ENCODE peak calls at places on chromosome 14, in ten cellular contexts. Z is endothelial cell; L is A673; S is anterior cingulate cortex; M is caudate nucleus; E is left ventricle myocardium inferior; O is NCI-H1105 treated with DMSO at 0.1 percent for 48 hours; K is Calu3; C is CD8-positive, alpha-beta memory T cell; T is ELR. V is an unnamed sample.

GRCh38 chr14:74829238-74829637 is 46.7 kb downstream of the PROX2 start:
- DNase-seq in Z (no peak), L (no peak), S (no peak), M (no peak), E (no peak), O (no peak), K (no peak), C (no peak), T (no peak), V (no peak)

GRCh38 chr14:37150414-37150813 is 22.0 kb downstream of the SLC25A21 start:
- DNase-seq in Z (no peak), L (peak), S (no peak), M (no peak), E (no peak), O (peak), K (peak), C (no peak), T (peak), V (peak)

GRCh38 chr14:22781606-22782000 is 15.1 kb downstream of the OXA1L start:
- DNase-seq in Z (no peak), L (peak), S (no peak), M (no peak), E (no peak), O (no peak), K (no peak), C (no peak), T (peak), V (peak)

GRCh38 chr14:103563089-103563620 is 395 bp downstream of the COA8 start:
- DNase-seq in Z (peak), L (no peak), S (no peak), M (no peak), E (no peak), O (no peak), K (no peak), C (no peak), T (peak), V (peak)

GRCh38 chr14:25014440-25014839 is 35.5 kb downstream of the STXBP6 start:
- DNase-seq in Z (no peak), L (no peak), S (no peak), M (no peak), E (no peak), O (no peak), K (no peak), C (no peak), T (no peak), V (no peak)

GRCh38 chr14:59695198-59695597 is 118.6 kb upstream of the CCDC175 start:
- DNase-seq in Z (no peak), L (no peak), S (no peak), M (no peak), E (no peak), O (no peak), K (no peak), C (no peak), T (no peak), V (no peak)

GRCh38 chr14:92408186-92408585 is 85.2 kb downstream of the SLC24A4 start:
- DNase-seq in Z (no peak), L (no peak), S (no peak), M (no peak), E (no peak), O (peak), K (no peak), C (no peak), T (peak), V (peak)

GRCh38 chr14:23126548-23127278 is 7.7 kb upstream of the CEBPE start:
- DNase-seq in Z (no peak), L (no peak), S (no peak), M (no peak), E (no peak), O (no peak), K (no peak), C (no peak), T (no peak), V (no peak)

GRCh38 chr14:92317511-92317910 is 5.5 kb upstream of the SLC24A4 start:
- DNase-seq in Z (no peak), L (no peak), S (no peak), M (no peak), E (no peak), O (no peak), K (no peak), C (no peak), T (peak), V (no peak)

GRCh38 chr14:95730126-95730525 is 16.2 kb upstream of the TCL1A start:
- DNase-seq in Z (no peak), L (no peak), S (no peak), M (no peak), E (no peak), O (no peak), K (no peak), C (no peak), T (no peak), V (no peak)

GRCh38 chr14:26841920-26842741 is 244.3 kb upstream of the NOVA1 start:
- DNase-seq in Z (no peak), L (peak), S (no peak), M (no peak), E (no peak), O (no peak), K (peak), C (no peak), T (peak), V (peak)

GRCh38 chr14:99513946-99514551 is 32.8 kb downstream of the CCNK start:
- DNase-seq in Z (no peak), L (no peak), S (no peak), M (no peak), E (no peak), O (no peak), K (no peak), C (no peak), T (no peak), V (no peak)

GRCh38 chr14:50520947-50521815 is 11.2 kb downstream of the MAP4K5 start:
- DNase-seq in Z (no peak), L (peak), S (no peak), M (no peak), E (no peak), O (no peak), K (peak), C (no peak), T (peak), V (peak)

GRCh38 chr14:70685480-70686197 is 43.9 kb downstream of the TTC9 start:
- DNase-seq in Z (no peak), L (no peak), S (no peak), M (no peak), E (no peak), O (no peak), K (no peak), C (no peak), T (no peak), V (no peak)

GRCh38 chr14:100842799-100843198 is 16.9 kb downstream of the MEG3 start:
- DNase-seq in Z (no peak), L (no peak), S (no peak), M (no peak), E (no peak), O (no peak), K (no peak), C (no peak), T (peak), V (no peak)

GRCh38 chr14:30620178-30620577 is 1.9 kb upstream of the SCFD1 start:
- DNase-seq in Z (no peak), L (peak), S (no peak), M (no peak), E (no peak), O (no peak), K (no peak), C (no peak), T (peak), V (peak)

GRCh38 chr14:71244341-71244740 is 337.1 kb downstream of the PCNX1 start:
- DNase-seq in Z (no peak), L (no peak), S (no peak), M (no peak), E (no peak), O (no peak), K (no peak), C (no peak), T (no peak), V (no peak)

GRCh38 chr14:73422515-73422914 is 35.8 kb downstream of the NUMB start:
- DNase-seq in Z (no peak), L (no peak), S (no peak), M (no peak), E (no peak), O (no peak), K (no peak), C (no peak), T (no peak), V (peak)

GRCh38 chr14:41609704-41610183 is 3.1 kb downstream of the LRFN5 start:
- DNase-seq in Z (peak), L (peak), S (peak), M (peak), E (peak), O (peak), K (no peak), C (no peak), T (peak), V (peak)

GRCh38 chr14:75450381-75451276 is 22.8 kb downstream of the JDP2 start:
- DNase-seq in Z (no peak), L (no peak), S (no peak), M (no peak), E (peak), O (no peak), K (peak), C (no peak), T (peak), V (peak)

GRCh38 chr14:77151245-77151644 is 9.7 kb upstream of the ZDHHC22 start:
- DNase-seq in Z (peak), L (peak), S (no peak), M (no peak), E (no peak), O (peak), K (peak), C (no peak), T (peak), V (peak)

GRCh38 chr14:38073641-38074040 is 134.1 kb upstream of the SSTR1 start:
- DNase-seq in Z (no peak), L (no peak), S (no peak), M (no peak), E (no peak), O (no peak), K (no peak), C (no peak), T (peak), V (peak)

GRCh38 chr14:37230551-37231194 is 32.9 kb downstream of the MIPOL1 start:
- DNase-seq in Z (peak), L (peak), S (no peak), M (no peak), E (no peak), O (peak), K (peak), C (peak), T (peak), V (peak)

GRCh38 chr14:104552738-104553125 is 26.8 kb upstream of the C14orf180 start:
- DNase-seq in Z (no peak), L (no peak), S (no peak), M (no peak), E (no peak), O (no peak), K (no peak), C (no peak), T (no peak), V (no peak)

GRCh38 chr14:61812347-61813100 is 50.3 kb downstream of the SNAPC1 start:
- DNase-seq in Z (peak), L (no peak), S (no peak), M (no peak), E (no peak), O (peak), K (peak), C (peak), T (peak), V (no peak)

GRCh38 chr14:52873694-52874093 is 77.2 kb downstream of the FERMT2 start:
- DNase-seq in Z (no peak), L (peak), S (no peak), M (no peak), E (no peak), O (no peak), K (no peak), C (no peak), T (peak), V (no peak)

GRCh38 chr14:20986811-20987210 is 3.0 kb upstream of the METTL17 start:
- DNase-seq in Z (no peak), L (peak), S (no peak), M (no peak), E (no peak), O (no peak), K (peak), C (no peak), T (peak), V (no peak)

GRCh38 chr14:75200451-75200850 is 24.0 kb upstream of the TMED10 start:
- DNase-seq in Z (no peak), L (no peak), S (no peak), M (no peak), E (no peak), O (peak), K (peak), C (no peak), T (no peak), V (peak)

GRCh38 chr14:37406095-37406494 is 189.0 kb downstream of the FOXA1 start:
- DNase-seq in Z (no peak), L (no peak), S (no peak), M (no peak), E (no peak), O (peak), K (no peak), C (no peak), T (no peak), V (no peak)

GRCh38 chr14:52399886-52400599 is 85.9 kb downstream of the PTGER2 start:
- DNase-seq in Z (no peak), L (peak), S (no peak), M (no peak), E (no peak), O (no peak), K (no peak), C (no peak), T (peak), V (no peak)

GRCh38 chr14:36070056-36071043 is 106.2 kb downstream of the PTCSC3 start:
- DNase-seq in Z (peak), L (peak), S (peak), M (peak), E (peak), O (peak), K (peak), C (no peak), T (peak), V (peak)

GRCh38 chr14:76997257-76997970 is 31.1 kb downstream of the IRF2BPL start:
- DNase-seq in Z (no peak), L (no peak), S (no peak), M (no peak), E (no peak), O (no peak), K (no peak), C (no peak), T (peak), V (no peak)

GRCh38 chr14:55930016-55930784 is 188.0 kb upstream of the PELI2 start:
- DNase-seq in Z (no peak), L (no peak), S (no peak), M (no peak), E (no peak), O (no peak), K (no peak), C (no peak), T (no peak), V (no peak)

GRCh38 chr14:58571256-58571655 is 66.5 kb upstream of the DACT1 start:
- DNase-seq in Z (no peak), L (no peak), S (no peak), M (no peak), E (no peak), O (no peak), K (no peak), C (no peak), T (no peak), V (no peak)

GRCh38 chr14:102016420-102017090 is 52.2 kb downstream of the DYNC1H1 start:
- DNase-seq in Z (no peak), L (no peak), S (no peak), M (no peak), E (no peak), O (no peak), K (no peak), C (no peak), T (no peak), V (no peak)

GRCh38 chr14:39302124-39302810 is 68.6 kb downstream of the MIA2 start:
- DNase-seq in Z (no peak), L (peak), S (no peak), M (no peak), E (no peak), O (no peak), K (no peak), C (no peak), T (peak), V (no peak)

GRCh38 chr14:43647302-43647701 is 859.8 kb downstream of the FSCB start:
- DNase-seq in Z (no peak), L (peak), S (no peak), M (no peak), E (no peak), O (no peak), K (no peak), C (no peak), T (peak), V (no peak)

GRCh38 chr14:54025661-54026060 is 69.0 kb upstream of the BMP4 start:
- DNase-seq in Z (no peak), L (peak), S (no peak), M (no peak), E (no peak), O (no peak), K (peak), C (no peak), T (peak), V (peak)

GRCh38 chr14:79543348-79543747 is 668.0 kb downstream of the DIO2 start:
- DNase-seq in Z (no peak), L (no peak), S (no peak), M (no peak), E (no peak), O (no peak), K (no peak), C (no peak), T (no peak), V (no peak)